ENCODE peak calls at places on chromosomes 4 and X, in seven cellular contexts. B is sigmoid colon, E is A549, D is K562, Z is upper lobe of left lung, L is tibial nerve, O is stomach. W is an unnamed sample.

GRCh38 chrX:140447150-140447549 is 57.7 kb downstream of the SOX3 start:
- DNase-seq in B (no peak), E (no peak), D (no peak), Z (no peak), L (no peak), O (no peak), W (no peak)

GRCh38 chrX:65697915-65698796 is 30.7 kb downstream of the MSN start:
- DNase-seq in B (no peak), E (no peak), D (peak), Z (no peak), L (no peak), O (peak), W (no peak)

GRCh38 chr4:36042122-36042970 is 202.0 kb downstream of the ARAP2 start:
- DNase-seq in B (no peak), E (no peak), D (no peak), Z (no peak), L (no peak), O (no peak), W (no peak)

GRCh38 chrX:110750526-110751189 is 45.0 kb downstream of the CHRDL1 start:
- DNase-seq in B (no peak), E (no peak), D (no peak), Z (no peak), L (no peak), O (no peak), W (no peak)

GRCh38 chrX:18461431-18461830 is 36.0 kb downstream of the CDKL5 start:
- DNase-seq in B (no peak), E (no peak), D (no peak), Z (no peak), L (no peak), O (no peak), W (no peak)

GRCh38 chr4:167233523-167234387 is 539 bp downstream of the SPOCK3 start:
- DNase-seq in B (no peak), E (no peak), D (no peak), Z (peak), L (no peak), O (no peak), W (peak)

GRCh38 chrX:10634681-10635161 is 14.3 kb upstream of the MID1 start:
- DNase-seq in B (no peak), E (peak), D (no peak), Z (no peak), L (no peak), O (no peak), W (no peak)

GRCh38 chr4:2643555-2643954 is 107.1 kb downstream of the FAM193A start:
- DNase-seq in B (peak), E (no peak), D (no peak), Z (no peak), L (no peak), O (peak), W (no peak)

GRCh38 chr4:152100378-152101201 is 339.8 kb upstream of the GATB start:
- DNase-seq in B (no peak), E (no peak), D (no peak), Z (no peak), L (no peak), O (peak), W (no peak)

GRCh38 chr4:158710814-158711213 is 12.4 kb downstream of the PPID start:
- DNase-seq in B (no peak), E (no peak), D (no peak), Z (no peak), L (no peak), O (no peak), W (no peak)

GRCh38 chr4:127015616-127016015 is 617.1 kb upstream of the INTU start:
- DNase-seq in B (no peak), E (no peak), D (no peak), Z (no peak), L (no peak), O (no peak), W (no peak)

GRCh38 chr4:67727124-67727850 is 26.3 kb upstream of the UBA6 start:
- DNase-seq in B (no peak), E (no peak), D (no peak), Z (no peak), L (no peak), O (no peak), W (no peak)

GRCh38 chrX:154539077-154539476 is 7.6 kb downstream of the G6PD start:
- DNase-seq in B (no peak), E (no peak), D (no peak), Z (no peak), L (no peak), O (no peak), W (no peak)

GRCh38 chr4:74157116-74157742 is 689 bp upstream of the MTHFD2L start:
- DNase-seq in B (no peak), E (no peak), D (peak), Z (no peak), L (no peak), O (no peak), W (no peak)

GRCh38 chr4:122224348-122224747 is 72.2 kb downstream of the BLTP1 start:
- DNase-seq in B (no peak), E (peak), D (peak), Z (no peak), L (peak), O (no peak), W (no peak)

GRCh38 chrX:18422325-18422724 is 3.1 kb upstream of the CDKL5 start:
- DNase-seq in B (no peak), E (peak), D (no peak), Z (no peak), L (no peak), O (no peak), W (no peak)

GRCh38 chr4:2843909-2844584 is 403 bp downstream of the ADD1 start:
- DNase-seq in B (peak), E (no peak), D (peak), Z (no peak), L (no peak), O (peak), W (peak)

GRCh38 chrX:115582871-115583729 is 22.1 kb downstream of the PLS3 start:
- DNase-seq in B (no peak), E (no peak), D (no peak), Z (no peak), L (no peak), O (no peak), W (no peak)

GRCh38 chr4:92215471-92215870 is 88.3 kb upstream of the GRID2 start:
- DNase-seq in B (no peak), E (no peak), D (no peak), Z (no peak), L (no peak), O (no peak), W (no peak)

GRCh38 chr4:71558248-71558647 is 219.4 kb downstream of the SLC4A4 start:
- DNase-seq in B (no peak), E (no peak), D (no peak), Z (no peak), L (no peak), O (no peak), W (no peak)

GRCh38 chr4:83356899-83357661 is 22.4 kb upstream of the HPSE start:
- DNase-seq in B (no peak), E (no peak), D (no peak), Z (no peak), L (no peak), O (no peak), W (no peak)

GRCh38 chrX:55908685-55909212 is 191.2 kb downstream of the RRAGB start:
- DNase-seq in B (no peak), E (peak), D (peak), Z (peak), L (no peak), O (no peak), W (peak)

GRCh38 chr4:5992171-5993062 is 25.8 kb downstream of the C4orf50 start:
- DNase-seq in B (peak), E (no peak), D (no peak), Z (no peak), L (no peak), O (no peak), W (no peak)

GRCh38 chr4:71081192-71081591 is 87.7 kb downstream of the DCK start:
- DNase-seq in B (no peak), E (no peak), D (no peak), Z (no peak), L (no peak), O (no peak), W (no peak)

DNA sequence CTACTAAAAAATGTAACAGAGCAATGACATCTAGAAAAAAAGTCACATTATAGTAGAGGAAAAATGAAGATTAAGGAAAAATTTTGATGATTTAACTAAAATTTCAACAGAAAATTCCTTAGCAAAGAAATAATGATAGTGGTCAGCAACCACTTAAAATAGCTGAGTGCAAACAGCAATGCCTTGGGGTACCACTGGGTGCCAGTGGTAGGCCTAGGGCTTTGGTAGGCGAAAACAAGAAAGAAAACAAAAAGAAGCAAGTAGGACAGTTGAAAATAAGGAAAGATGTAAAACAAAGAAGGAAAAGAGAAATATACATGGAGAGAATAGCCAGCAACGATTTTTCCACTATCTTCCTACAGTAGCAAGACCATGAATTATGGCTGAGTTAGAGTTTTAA is 313.5 kb upstream of the IRS4 start:
- DNase-seq in B (no peak), E (no peak), D (no peak), Z (no peak), L (no peak), O (no peak), W (no peak)
- TF ChIP-seq CTCF in B (no peak), E (no peak), D (no peak), Z (no peak), L (no peak), O (no peak), W (no peak)

GRCh38 chr4:94766856-94767255 is 9.1 kb downstream of the BMPR1B start:
- DNase-seq in B (no peak), E (no peak), D (no peak), Z (no peak), L (no peak), O (no peak), W (no peak)

GRCh38 chr4:94767446-94767845 is 9.7 kb downstream of the BMPR1B start:
- DNase-seq in B (no peak), E (no peak), D (no peak), Z (no peak), L (no peak), O (no peak), W (no peak)

GRCh38 chr4:94765174-94765573 is 7.4 kb downstream of the BMPR1B start:
- DNase-seq in B (no peak), E (no peak), D (no peak), Z (no peak), L (no peak), O (no peak), W (no peak)

GRCh38 chr4:94764069-94764468 is 6.3 kb downstream of the BMPR1B start:
- DNase-seq in B (no peak), E (no peak), D (no peak), Z (no peak), L (no peak), O (no peak), W (no peak)

GRCh38 chr4:94765653-94766052 is 7.9 kb downstream of the BMPR1B start:
- DNase-seq in B (no peak), E (no peak), D (no peak), Z (no peak), L (no peak), O (no peak), W (no peak)
- TF ChIP-seq EP300 in B (no peak), E (no peak), D (no peak), Z (no peak), L (no peak), O (no peak), W (no peak)

DNA sequence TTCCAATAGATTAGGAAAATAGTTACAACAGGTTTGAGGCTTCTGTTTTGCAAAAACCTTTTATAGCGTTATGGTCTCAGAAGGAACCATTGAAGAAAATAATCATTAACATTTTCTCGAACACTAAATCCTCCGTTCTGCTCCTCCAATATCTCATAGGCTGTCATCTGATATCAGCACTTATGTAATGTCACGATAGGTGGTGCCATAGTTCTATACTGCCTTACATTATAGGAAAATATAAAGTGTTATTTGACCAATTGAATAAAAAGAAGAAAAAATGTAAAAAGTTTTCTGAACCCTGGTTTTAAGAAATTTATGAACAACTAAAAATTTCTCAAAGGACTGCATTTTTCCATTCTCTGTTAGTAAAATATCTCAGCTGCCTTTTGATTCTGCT is 291.4 kb downstream of the RPA4 start:
- DNase-seq in B (no peak), E (no peak), D (no peak), Z (no peak), L (no peak), O (no peak), W (no peak)
- TF ChIP-seq CTCF in B (no peak), E (no peak), D (peak), Z (no peak), L (no peak), O (no peak), W (no peak)

DNA sequence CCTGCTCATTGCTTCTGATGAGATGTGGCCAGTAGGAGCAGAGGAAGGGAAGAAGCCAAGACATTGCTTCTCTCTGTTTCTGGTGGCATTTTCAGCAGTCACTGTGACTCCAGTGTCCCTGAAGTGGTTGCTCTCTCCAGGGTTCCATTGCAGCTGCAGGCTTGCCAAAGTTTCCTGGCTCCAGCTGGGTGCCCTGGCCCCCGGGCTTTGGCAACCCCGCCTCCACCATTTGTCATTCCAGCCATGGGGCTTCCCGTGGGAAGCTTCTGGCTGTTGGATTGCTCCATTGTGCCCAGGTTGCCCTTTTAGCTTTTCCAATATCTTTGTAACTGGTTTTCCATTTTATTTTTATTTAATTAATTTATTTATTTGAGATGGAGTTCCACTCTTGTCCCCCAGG is 12.7 kb downstream of the FGFBP1 start:
- DNase-seq in B (no peak), E (no peak), D (no peak), Z (peak), L (no peak), O (no peak), W (no peak)
- TF ChIP-seq EP300 in B (no peak), E (no peak), D (no peak), Z (no peak), L (no peak), O (no peak), W (no peak)

GRCh38 chr4:153782567-153782966 is 6.3 kb downstream of the SFRP2 start:
- DNase-seq in B (no peak), E (no peak), D (no peak), Z (no peak), L (no peak), O (no peak), W (no peak)

GRCh38 chr4:153780221-153780620 is 8.7 kb downstream of the SFRP2 start:
- DNase-seq in B (no peak), E (no peak), D (no peak), Z (no peak), L (no peak), O (no peak), W (no peak)

GRCh38 chr4:153780876-153781275 is 8.0 kb downstream of the SFRP2 start:
- DNase-seq in B (no peak), E (no peak), D (no peak), Z (no peak), L (no peak), O (no peak), W (no peak)

GRCh38 chr4:153781280-153781679 is 7.6 kb downstream of the SFRP2 start:
- DNase-seq in B (no peak), E (no peak), D (no peak), Z (peak), L (no peak), O (no peak), W (no peak)

DNA sequence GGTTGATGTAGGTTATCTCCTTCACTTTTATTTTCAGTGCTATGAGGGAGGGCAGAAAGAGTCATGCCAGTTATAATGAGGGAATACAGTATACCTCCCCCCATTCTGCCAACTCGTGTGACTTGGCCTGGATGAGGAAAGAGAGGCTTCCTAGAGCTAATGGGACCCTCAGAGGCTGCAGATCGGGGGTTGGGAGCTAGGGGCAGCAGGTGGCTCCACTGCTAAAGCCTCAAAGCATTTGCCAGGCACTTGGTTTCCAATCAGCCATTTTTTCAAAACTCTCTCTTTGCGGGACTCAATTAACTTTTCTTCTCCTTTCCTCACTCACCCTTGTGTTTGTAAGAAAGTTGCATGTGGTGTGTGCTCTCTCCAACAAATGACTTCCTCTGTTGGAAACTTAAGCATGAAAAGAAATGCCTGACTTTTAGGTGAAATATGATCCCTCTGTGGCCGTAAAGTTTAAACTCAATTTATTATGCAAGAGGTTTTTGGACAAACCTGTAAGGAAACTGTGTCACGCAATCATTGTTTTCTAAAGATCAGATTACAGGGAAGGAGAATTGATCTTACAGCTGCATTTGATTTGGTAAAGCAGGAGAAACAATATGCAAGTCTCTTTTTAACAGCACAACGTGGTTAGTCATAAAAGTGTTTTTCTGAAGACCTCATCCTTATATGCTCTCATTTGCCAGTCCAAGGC is 7.0 kb downstream of the SFRP2 start:
- DNase-seq in B (no peak), E (no peak), D (no peak), Z (no peak), L (no peak), O (no peak), W (no peak)
- TF ChIP-seq CTCF in B (no peak), E (no peak), D (peak), Z (no peak), L (no peak), O (no peak), W (no peak)

GRCh38 chrX:45623266-45623665 is 422.6 kb upstream of the DIPK2B start:
- DNase-seq in B (no peak), E (no peak), D (no peak), Z (no peak), L (no peak), O (no peak), W (no peak)
- TF ChIP-seq EP300 in B (no peak), E (no peak), D (no peak), Z (no peak), L (peak), O (no peak), W (no peak)

GRCh38 chrX:105114554-105115130 is 105.9 kb downstream of the TEX13A start:
- DNase-seq in B (no peak), E (no peak), D (no peak), Z (no peak), L (no peak), O (no peak), W (no peak)
- TF ChIP-seq CTCF in B (no peak), E (no peak), D (no peak), Z (no peak), L (no peak), O (no peak), W (no peak)

DNA sequence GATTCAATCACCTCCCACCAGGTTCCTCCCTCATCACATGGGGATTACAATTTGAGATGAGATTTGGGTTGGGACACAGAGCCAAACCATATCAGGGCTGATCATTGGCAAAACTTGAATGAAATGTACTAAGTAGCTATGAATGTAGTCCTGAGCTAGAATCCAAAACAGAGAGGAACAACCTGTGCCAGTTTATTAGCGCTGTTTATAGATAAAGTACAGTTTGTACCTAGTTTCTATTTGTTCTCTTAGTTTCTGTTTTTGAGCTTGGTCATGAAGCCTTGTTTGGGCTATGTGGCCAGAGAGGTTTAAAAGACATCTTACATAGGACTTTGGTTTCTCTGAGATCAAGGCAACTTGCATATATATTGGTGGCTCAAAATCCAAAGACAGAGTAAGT is 66.9 kb upstream of the INPP4B start:
- DNase-seq in B (no peak), E (no peak), D (no peak), Z (no peak), L (no peak), O (no peak), W (no peak)
- TF ChIP-seq EP300 in B (peak), E (no peak), D (no peak), Z (no peak), L (no peak), O (no peak), W (no peak)

GRCh38 chrX:13692771-13693231 is 3.9 kb downstream of the RAB9A start:
- DNase-seq in B (no peak), E (no peak), D (no peak), Z (no peak), L (no peak), O (no peak), W (no peak)

GRCh38 chrX:13691845-13692334 is 3.0 kb downstream of the RAB9A start:
- DNase-seq in B (no peak), E (no peak), D (peak), Z (no peak), L (no peak), O (no peak), W (no peak)

GRCh38 chrX:13689519-13690211 is 737 bp downstream of the RAB9A start:
- DNase-seq in B (no peak), E (no peak), D (no peak), Z (no peak), L (no peak), O (no peak), W (no peak)

GRCh38 chrX:13688772-13689518 is at the start of gene RAB9A:
- DNase-seq in B (peak), E (peak), D (peak), Z (peak), L (peak), O (peak), W (peak)

DNA sequence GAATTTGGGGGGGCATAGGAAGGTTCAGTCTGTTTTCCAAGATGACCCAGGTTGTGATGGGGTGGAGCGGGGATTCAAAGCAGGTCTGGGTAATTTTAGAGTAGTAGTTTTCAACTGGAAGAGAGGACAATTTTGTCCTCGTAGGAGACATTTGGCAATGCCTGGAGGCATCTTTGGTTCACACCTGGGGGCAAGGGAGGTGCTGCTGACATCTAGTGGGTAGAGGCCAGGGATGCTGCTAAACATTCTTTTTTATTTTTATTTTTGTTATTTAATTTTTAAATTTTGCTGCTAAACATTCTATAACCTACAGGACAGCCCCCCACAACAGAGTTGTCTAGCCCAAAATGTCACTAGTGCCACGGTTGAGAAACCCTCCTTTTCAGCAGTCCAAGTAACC is 1.9 kb downstream of the RAB9A start:
- DNase-seq in B (no peak), E (no peak), D (no peak), Z (no peak), L (no peak), O (no peak), W (no peak)
- TF ChIP-seq CTCF in B (no peak), E (peak), D (peak), Z (no peak), L (no peak), O (no peak), W (no peak)